ENCODE peak calls at places on chromosomes 16 and 17, in ten cellular contexts. X, G, R, T, B, Y, I, S, P and K are unnamed samples.

GRCh38 chr17:71052971-71053370 is 883.6 kb downstream of the KCNJ2 start:
- DNase-seq in P (no peak), X (no peak), B (no peak), R (no peak), Y (no peak), G (no peak), I (no peak), S (no peak), T (no peak), K (no peak)

GRCh38 chr17:1966274-1967086 is 58.7 kb downstream of the RTN4RL1 start:
- DNase-seq in Y (no peak), X (no peak), G (no peak), P (no peak), S (no peak), B (no peak), R (no peak), T (no peak), I (no peak), K (no peak)

GRCh38 chr16:11398136-11398535 is 52.9 kb downstream of the RMI2 start:
- DNase-seq in X (no peak), R (peak; percentile 22), S (no peak), G (no peak), B (no peak), T (no peak), P (no peak), Y (no peak), I (no peak), K (no peak)

GRCh38 chr17:59498421-59499307 is 66.7 kb upstream of the DHX40 start:
- DNase-seq in T (no peak), I (no peak), B (peak; percentile 75), P (no peak), R (no peak), Y (no peak), G (no peak), X (no peak), S (peak; percentile 74), K (no peak)

GRCh38 chr16:48203974-48204824 is 39.9 kb upstream of the LONP2 start:
- DNase-seq in P (peak; percentile 61), B (no peak), I (no peak), R (no peak), T (no peak), X (no peak), G (no peak), Y (no peak), S (no peak), K (no peak)

GRCh38 chr16:55672471-55672870 is 16.7 kb downstream of the SLC6A2 start:
- DNase-seq in X (peak; percentile 62), I (no peak), R (peak; percentile 60), B (no peak), P (no peak), S (no peak), G (no peak), Y (peak; percentile 34), T (peak; percentile 78), K (no peak)

GRCh38 chr16:30786115-30786935 is 680 bp downstream of the ZNF629 start:
- DNase-seq in T (peak; percentile 71), R (peak; percentile 65), I (no peak), S (peak; percentile 60), G (peak; percentile 64), B (peak; percentile 45), P (peak; percentile 50), Y (peak; percentile 39), X (no peak), K (no peak)

GRCh38 chr17:40038882-40039513 is 15.2 kb downstream of the MED24 start:
- DNase-seq in T (peak; percentile 89), I (no peak), P (no peak), S (peak; percentile 79), R (peak; percentile 86), G (no peak), B (peak; percentile 68), X (peak; percentile 89), Y (peak; percentile 88), K (peak; percentile 66)

GRCh38 chr17:30964878-30965277 is 6.0 kb upstream of the RNF135 start:
- DNase-seq in I (no peak), T (no peak), P (no peak), Y (no peak), S (no peak), R (no peak), B (no peak), X (peak; percentile 6), G (no peak), K (no peak)

GRCh38 chr17:30970757-30971567 is at the start of gene RNF135:
- DNase-seq in R (peak; percentile 89), S (peak; percentile 88), I (no peak), X (peak; percentile 87), P (peak; percentile 90), Y (peak; percentile 82), G (peak; percentile 90), B (peak; percentile 81), T (peak; percentile 93), K (peak; percentile 59)

GRCh38 chr17:30975042-30975820 is 4.4 kb downstream of the RNF135 start:
- DNase-seq in Y (no peak), I (no peak), X (peak; percentile 0), G (no peak), T (no peak), S (no peak), P (no peak), R (no peak), B (no peak), K (no peak)

GRCh38 chr17:30969989-30970680 is 704 bp upstream of the RNF135 start:
- DNase-seq in Y (peak; percentile 23), R (no peak), X (peak; percentile 39), S (no peak), I (no peak), G (no peak), P (peak; percentile 70), B (peak; percentile 7), T (peak; percentile 23), K (no peak)
- H3K27ac ChIP-seq in Y (peak overlapping the region; percentile 95), R (peak overlapping the region; percentile 75), X (peak overlapping the region; percentile 89), S (peak overlapping the region; percentile 85), I (no peak overlapping the region), G (peak overlapping the region; percentile 97), P (peak overlapping the region; percentile 99), B (peak overlapping the region; percentile 63), T (no peak overlapping the region), K (peak overlapping the region; percentile 77)

GRCh38 chr17:163514-164103 is 17.8 kb downstream of the DOC2B start:
- DNase-seq in I (no peak), R (no peak), G (no peak), Y (no peak), T (no peak), S (no peak), X (no peak), P (no peak), B (no peak), K (no peak)

GRCh38 chr17:162689-163088 is 18.8 kb downstream of the DOC2B start:
- DNase-seq in P (no peak), R (no peak), B (no peak), Y (no peak), X (no peak), G (no peak), I (no peak), S (no peak), T (no peak), K (no peak)

GRCh38 chr17:161481-161880 is 20.0 kb downstream of the DOC2B start:
- DNase-seq in B (no peak), G (no peak), X (no peak), S (no peak), Y (no peak), P (no peak), T (no peak), I (no peak), R (no peak), K (no peak)

GRCh38 chr17:165939-166338 is 15.5 kb downstream of the DOC2B start:
- DNase-seq in G (no peak), X (no peak), I (no peak), Y (no peak), P (no peak), R (no peak), B (no peak), S (no peak), T (no peak), K (no peak)

GRCh38 chr17:164536-165235 is 16.8 kb downstream of the DOC2B start:
- DNase-seq in T (peak; percentile 72), B (peak; percentile 37), X (no peak), Y (peak; percentile 56), P (peak; percentile 25), G (no peak), I (peak; percentile 63), S (peak; percentile 36), R (peak; percentile 54), K (peak; percentile 6)
- TF ChIP-seq CTCF in T (peak; percentile 67), B (peak; percentile 31), X (peak; percentile 44), Y (peak; percentile 42), P (peak; percentile 30), G (peak; percentile 50), I (peak; percentile 78), S (peak; percentile 26), R (peak; percentile 58), K (peak; percentile 60)

GRCh38 chr17:76452646-76453430 is at the start of gene UBE2O:
- DNase-seq in I (peak; percentile 96), Y (peak; percentile 85), S (peak; percentile 82), P (peak; percentile 88), G (peak; percentile 93), R (peak; percentile 92), X (peak; percentile 94), T (peak; percentile 89), B (peak; percentile 63), K (no peak)

GRCh38 chr17:76449126-76449525 is 3.8 kb downstream of the UBE2O start:
- DNase-seq in S (peak; percentile 26), X (no peak), I (no peak), G (no peak), P (no peak), Y (no peak), R (no peak), B (no peak), T (no peak), K (no peak)

GRCh38 chr17:76451480-76451879 is 1.5 kb downstream of the UBE2O start:
- DNase-seq in R (no peak), I (no peak), B (no peak), T (no peak), X (no peak), S (no peak), G (no peak), Y (no peak), P (no peak), K (no peak)

GRCh38 chr17:76452102-76452645 is 778 bp downstream of the UBE2O start:
- DNase-seq in I (peak; percentile 44), X (no peak), S (no peak), T (no peak), P (no peak), G (no peak), Y (no peak), B (no peak), R (peak; percentile 53), K (no peak)

DNA sequence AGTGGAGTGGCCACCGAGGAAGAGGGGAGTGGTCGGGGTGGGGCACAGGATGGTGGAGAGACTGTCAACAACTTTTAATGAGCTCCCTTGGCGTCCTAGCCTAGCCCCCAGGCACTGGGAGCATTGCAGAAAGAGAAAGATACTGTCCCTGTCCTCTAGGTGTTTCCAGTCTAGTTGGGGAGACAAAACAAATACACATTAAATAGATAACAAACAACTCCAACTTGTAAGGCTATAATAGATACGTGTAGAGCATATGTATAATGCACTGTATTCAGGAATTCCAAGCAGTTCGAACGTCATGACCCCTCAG is 435 bp upstream of the UBE2O start:
- DNase-seq in Y (no peak), B (no peak), P (no peak), T (no peak), G (no peak), S (no peak), X (no peak), I (no peak), R (no peak), K (no peak)
- H3K4me3 ChIP-seq in Y (no peak overlapping the region), B (no peak overlapping the region), P (no peak overlapping the region), T (no peak overlapping the region), G (peak overlapping the region; percentile 96), S (no peak overlapping the region), X (peak overlapping the region; percentile 90), I (peak overlapping the region; percentile 89), R (no peak overlapping the region), K (no peak overlapping the region)

GRCh38 chr17:82589851-82590180 is 58.4 kb downstream of the WDR45B start:
- DNase-seq in I (no peak), B (no peak), S (no peak), R (no peak), X (no peak), P (no peak), T (no peak), Y (no peak), G (peak; percentile 25), K (no peak)
- H3K27ac ChIP-seq in I (peak overlapping the region; percentile 1), B (no peak overlapping the region), S (no peak overlapping the region), R (no peak overlapping the region), X (peak overlapping the region; percentile 21), P (no peak overlapping the region), T (no peak overlapping the region), Y (no peak overlapping the region), G (no peak overlapping the region), K (no peak overlapping the region)